ENCODE peak calls at places on chromosomes 3 and 15, in six cellular contexts. One of them, this sample, is unnamed. For H3K4me1, the result is how much of the 10 kb centered on the place peaks cover.

GRCh38 chr3:152474585-152474984 is 205.9 kb downstream of the MBNL1 start:
- DNase-seq in adipocyte: peak
- DNase-seq in breast epithelium: no peak
- DNase-seq in aorta: no peak
- DNase-seq in A673: peak
- DNase-seq in right cardiac atrium: no peak
- DNase-seq in this sample: no peak

GRCh38 chr3:137845161-137845560 is 81.0 kb downstream of the SOX14 start:
- DNase-seq in aorta: no peak
- DNase-seq in right cardiac atrium: no peak
- DNase-seq in adipocyte: no peak
- DNase-seq in breast epithelium: no peak
- DNase-seq in A673: no peak
- DNase-seq in this sample: no peak

GRCh38 chr3:8505621-8506020 is 4.0 kb downstream of the LMCD1 start:
- DNase-seq in breast epithelium: no peak
- DNase-seq in aorta: no peak
- DNase-seq in right cardiac atrium: peak
- DNase-seq in adipocyte: no peak
- DNase-seq in A673: no peak
- DNase-seq in this sample: no peak

GRCh38 chr3:193446975-193447602 is 68.5 kb upstream of the ATP13A5 start:
- DNase-seq in A673: no peak
- DNase-seq in adipocyte: no peak
- DNase-seq in aorta: no peak
- DNase-seq in right cardiac atrium: no peak
- DNase-seq in breast epithelium: no peak
- DNase-seq in this sample: no peak

GRCh38 chr3:17039579-17039978 is 154.8 kb downstream of the PLCL2 start:
- DNase-seq in adipocyte: peak
- DNase-seq in aorta: no peak
- DNase-seq in breast epithelium: no peak
- DNase-seq in A673: peak
- DNase-seq in right cardiac atrium: no peak
- DNase-seq in this sample: no peak

GRCh38 chr15:84387086-84387485 is 151.5 kb downstream of the GOLGA6L4 start:
- DNase-seq in adipocyte: no peak
- DNase-seq in breast epithelium: no peak
- DNase-seq in aorta: no peak
- DNase-seq in right cardiac atrium: peak
- DNase-seq in A673: no peak
- DNase-seq in this sample: peak

GRCh38 chr3:183579967-183580720 is 24.6 kb upstream of the KLHL6 start:
- DNase-seq in adipocyte: peak
- DNase-seq in right cardiac atrium: peak
- DNase-seq in aorta: no peak
- DNase-seq in A673: no peak
- DNase-seq in breast epithelium: no peak
- DNase-seq in this sample: peak

GRCh38 chr3:143101792-143102381 is 17.7 kb upstream of the CHST2 start:
- DNase-seq in breast epithelium: no peak
- DNase-seq in aorta: no peak
- DNase-seq in right cardiac atrium: no peak
- DNase-seq in adipocyte: no peak
- DNase-seq in A673: no peak
- DNase-seq in this sample: no peak

GRCh38 chr15:46708226-46708625 is 1009.1 kb upstream of the SEMA6D start:
- DNase-seq in adipocyte: no peak
- DNase-seq in A673: no peak
- DNase-seq in right cardiac atrium: no peak
- DNase-seq in breast epithelium: no peak
- DNase-seq in aorta: no peak
- DNase-seq in this sample: no peak

GRCh38 chr3:120200836-120201235 is 84.2 kb downstream of the GPR156 start:
- DNase-seq in A673: no peak
- DNase-seq in adipocyte: no peak
- DNase-seq in breast epithelium: no peak
- DNase-seq in aorta: no peak
- DNase-seq in right cardiac atrium: no peak
- DNase-seq in this sample: no peak

DNA sequence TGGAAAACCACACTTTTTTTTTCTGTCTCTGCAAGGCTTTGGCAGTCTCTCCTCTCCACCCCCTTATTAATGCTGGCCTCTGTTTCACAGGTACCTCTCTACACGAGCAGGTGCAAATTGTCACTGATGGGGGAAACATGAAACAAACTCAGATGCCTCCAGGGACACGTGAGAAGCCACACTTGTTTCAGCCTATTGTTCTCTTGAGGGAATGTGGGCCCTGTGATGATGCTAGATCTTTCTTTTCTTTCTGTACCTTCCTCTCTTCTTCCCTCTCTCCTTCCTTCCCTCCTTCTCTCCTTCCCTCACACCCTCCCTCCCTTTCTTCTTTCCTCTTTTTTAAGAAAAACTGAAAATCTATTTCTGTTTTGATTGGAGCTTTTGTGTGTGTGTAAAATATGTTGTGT is 5.7 kb upstream of the BLM start:
- DNase-seq in right cardiac atrium: no peak
- DNase-seq in adipocyte: no peak
- DNase-seq in aorta: no peak
- DNase-seq in A673: no peak
- DNase-seq in breast epithelium: no peak
- DNase-seq in this sample: no peak
- H3K4me1 ChIP-seq in right cardiac atrium: under half
- H3K4me1 ChIP-seq in adipocyte: under half
- H3K4me1 ChIP-seq in aorta: under half
- H3K4me1 ChIP-seq in A673: under half
- H3K4me1 ChIP-seq in breast epithelium: under half
- H3K4me1 ChIP-seq in this sample: under half

GRCh38 chr15:56927816-56928215 is 9.4 kb downstream of the TCF12 start:
- DNase-seq in breast epithelium: no peak
- DNase-seq in adipocyte: no peak
- DNase-seq in right cardiac atrium: no peak
- DNase-seq in A673: no peak
- DNase-seq in aorta: no peak
- DNase-seq in this sample: no peak
- H3K4me1 ChIP-seq in breast epithelium: under half
- H3K4me1 ChIP-seq in adipocyte: under half
- H3K4me1 ChIP-seq in right cardiac atrium: under half
- H3K4me1 ChIP-seq in A673: half or more
- H3K4me1 ChIP-seq in aorta: under half
- H3K4me1 ChIP-seq in this sample: half or more

DNA sequence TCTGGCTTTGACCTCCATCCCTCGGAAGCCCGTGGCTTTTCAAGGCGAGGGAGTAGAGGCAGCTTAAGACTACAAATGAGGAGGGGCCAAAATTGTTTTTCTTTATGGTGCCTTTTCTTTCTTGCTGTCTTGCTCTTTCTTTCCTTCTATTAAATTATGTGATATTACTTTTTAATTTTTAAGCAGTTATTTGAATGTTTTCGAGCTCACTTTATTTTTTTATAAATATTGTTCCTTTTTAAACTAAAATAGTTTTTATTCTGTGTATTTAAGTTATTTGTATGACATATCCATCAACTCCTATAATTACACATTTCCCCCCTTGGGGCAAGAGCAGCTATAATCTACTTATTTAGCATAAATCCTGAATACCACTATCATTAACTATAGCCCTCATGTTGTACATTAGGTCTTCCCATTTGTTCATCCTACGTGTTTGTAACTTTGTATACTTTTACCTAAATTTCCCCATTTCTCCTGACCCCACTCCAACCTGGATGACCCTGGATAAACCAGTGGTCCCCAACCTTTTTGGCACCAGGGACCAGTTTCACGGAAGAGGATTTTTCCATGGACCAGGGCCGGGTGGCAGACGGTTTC is 622 bp upstream of the PLSCR1 start:
- DNase-seq in aorta: no peak
- DNase-seq in breast epithelium: no peak
- DNase-seq in right cardiac atrium: no peak
- DNase-seq in adipocyte: no peak
- DNase-seq in A673: no peak
- DNase-seq in this sample: no peak
- H3K4me1 ChIP-seq in aorta: under half
- H3K4me1 ChIP-seq in breast epithelium: under half
- H3K4me1 ChIP-seq in right cardiac atrium: under half
- H3K4me1 ChIP-seq in adipocyte: under half
- H3K4me1 ChIP-seq in A673: under half
- H3K4me1 ChIP-seq in this sample: under half

DNA sequence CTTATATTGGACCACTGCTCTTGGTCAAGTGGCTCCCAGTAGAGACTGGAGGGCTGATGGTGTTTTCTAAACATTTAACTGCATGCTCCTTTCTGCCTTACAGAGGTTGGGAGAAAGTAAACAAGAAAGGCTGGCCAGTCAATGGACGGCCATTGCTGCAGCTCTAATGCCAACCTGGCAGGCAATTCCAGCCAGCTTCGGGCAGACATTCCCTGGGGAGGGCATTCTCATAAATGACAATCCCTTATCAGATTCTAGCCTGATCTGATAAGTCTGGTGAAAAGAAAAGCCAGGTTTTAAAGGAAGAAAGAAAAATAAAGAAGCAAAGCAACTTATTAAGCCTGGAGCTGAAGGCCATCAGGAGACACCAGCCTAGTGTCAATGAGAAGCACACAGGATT is 60.7 kb downstream of the FRMD4B start:
- DNase-seq in breast epithelium: no peak
- DNase-seq in right cardiac atrium: no peak
- DNase-seq in adipocyte: no peak
- DNase-seq in A673: no peak
- DNase-seq in aorta: no peak
- DNase-seq in this sample: no peak
- H3K4me1 ChIP-seq in breast epithelium: under half
- H3K4me1 ChIP-seq in right cardiac atrium: under half
- H3K4me1 ChIP-seq in adipocyte: under half
- H3K4me1 ChIP-seq in A673: under half
- H3K4me1 ChIP-seq in aorta: under half
- H3K4me1 ChIP-seq in this sample: under half

DNA sequence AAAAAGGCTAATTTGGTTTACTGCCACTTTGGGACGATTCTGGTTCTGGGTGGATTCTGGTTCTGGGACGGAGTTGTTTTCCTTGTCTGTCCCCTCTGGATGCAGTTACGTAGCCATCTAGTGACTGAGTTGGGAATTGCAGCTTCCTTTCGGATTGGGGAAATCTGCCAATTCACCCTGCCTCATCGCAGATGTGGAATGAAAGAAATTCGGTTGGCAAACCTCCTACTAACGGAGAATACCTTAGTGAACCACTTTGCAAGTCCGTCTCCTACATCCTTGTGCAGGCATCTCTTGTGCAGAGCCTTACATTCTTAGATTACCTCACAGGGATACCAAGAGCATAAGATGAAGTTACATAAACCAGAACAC is 31.5 kb upstream of the AP4E1 start:
- DNase-seq in adipocyte: peak
- DNase-seq in right cardiac atrium: peak
- DNase-seq in A673: peak
- DNase-seq in aorta: no peak
- DNase-seq in breast epithelium: peak
- DNase-seq in this sample: peak
- H3K4me1 ChIP-seq in adipocyte: under half
- H3K4me1 ChIP-seq in right cardiac atrium: under half
- H3K4me1 ChIP-seq in A673: under half
- H3K4me1 ChIP-seq in aorta: under half
- H3K4me1 ChIP-seq in breast epithelium: under half
- H3K4me1 ChIP-seq in this sample: half or more

DNA sequence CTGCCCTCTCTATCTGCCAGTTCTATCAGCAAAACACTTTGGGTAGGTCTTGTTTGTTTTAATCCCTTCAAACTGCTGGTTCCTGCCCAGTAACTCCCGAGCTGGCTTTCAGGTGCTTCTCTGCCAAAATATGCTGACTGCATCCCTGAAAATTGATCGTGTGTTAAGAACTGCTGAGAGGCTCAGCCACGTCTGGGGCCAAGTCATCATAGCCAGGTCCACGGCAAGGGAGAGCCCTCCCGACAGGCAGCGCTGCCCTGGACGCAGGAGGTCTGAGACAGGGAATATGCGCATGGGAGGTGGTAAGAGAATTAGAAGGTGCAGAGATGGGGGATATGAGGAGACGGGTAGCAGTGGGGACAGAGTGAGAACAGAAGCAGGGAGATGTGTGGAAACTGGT is 179.7 kb upstream of the TOPAZ1 start:
- DNase-seq in adipocyte: no peak
- DNase-seq in breast epithelium: no peak
- DNase-seq in right cardiac atrium: no peak
- DNase-seq in aorta: no peak
- DNase-seq in A673: no peak
- DNase-seq in this sample: no peak
- H3K4me1 ChIP-seq in adipocyte: under half
- H3K4me1 ChIP-seq in breast epithelium: under half
- H3K4me1 ChIP-seq in right cardiac atrium: under half
- H3K4me1 ChIP-seq in aorta: under half
- H3K4me1 ChIP-seq in A673: under half
- H3K4me1 ChIP-seq in this sample: under half

GRCh38 chr15:98777426-98777825 is 129.1 kb downstream of the IGF1R start:
- DNase-seq in aorta: no peak
- DNase-seq in adipocyte: no peak
- DNase-seq in right cardiac atrium: no peak
- DNase-seq in breast epithelium: no peak
- DNase-seq in A673: no peak
- DNase-seq in this sample: no peak
- H3K4me1 ChIP-seq in aorta: under half
- H3K4me1 ChIP-seq in adipocyte: under half
- H3K4me1 ChIP-seq in right cardiac atrium: under half
- H3K4me1 ChIP-seq in breast epithelium: under half
- H3K4me1 ChIP-seq in A673: under half
- H3K4me1 ChIP-seq in this sample: under half

DNA sequence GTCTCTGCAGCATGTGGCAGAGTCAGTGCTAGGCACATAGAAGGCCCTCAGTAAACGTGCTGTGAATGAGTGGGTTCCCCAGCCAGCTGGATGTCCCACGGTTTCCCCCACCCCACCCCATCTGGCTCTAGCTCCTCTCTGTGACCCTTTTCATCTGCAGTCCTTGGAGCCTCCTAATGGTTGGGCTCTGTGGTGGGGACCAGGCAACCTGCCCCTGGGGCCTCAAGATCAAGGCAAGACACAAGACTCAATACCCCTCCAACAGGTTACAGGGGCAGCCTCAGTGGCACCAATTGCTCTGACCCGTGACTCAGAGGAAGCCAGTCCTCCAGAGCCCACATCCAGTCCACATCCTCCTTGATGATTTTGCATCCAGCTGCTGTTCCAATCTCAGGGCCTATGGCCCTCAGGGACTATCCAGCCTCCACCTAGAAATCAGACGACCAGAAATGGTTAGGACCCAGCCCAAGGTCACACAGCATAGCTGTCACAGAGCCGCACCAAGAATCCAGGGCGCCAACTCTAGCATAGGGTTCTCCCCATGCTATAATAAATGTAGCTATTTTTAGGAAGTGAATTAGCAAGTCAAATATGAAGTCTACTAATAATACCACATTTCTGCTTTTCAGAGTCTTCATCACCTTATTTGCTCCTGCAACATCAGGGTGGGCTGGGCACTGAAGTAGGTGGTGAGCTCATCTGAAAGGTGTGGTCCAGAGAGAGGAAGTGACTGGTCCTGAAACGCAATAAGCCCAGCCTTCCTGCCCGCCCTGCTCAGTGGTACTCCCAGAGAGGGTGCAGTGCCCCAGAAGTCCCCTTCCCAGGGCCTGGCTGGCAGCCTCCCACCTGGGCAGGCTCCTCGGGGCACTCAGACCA is 17.4 kb upstream of the CYP11A1 start:
- DNase-seq in A673: no peak
- DNase-seq in right cardiac atrium: peak
- DNase-seq in adipocyte: no peak
- DNase-seq in aorta: no peak
- DNase-seq in breast epithelium: no peak
- DNase-seq in this sample: peak
- H3K4me1 ChIP-seq in A673: under half
- H3K4me1 ChIP-seq in right cardiac atrium: under half
- H3K4me1 ChIP-seq in adipocyte: under half
- H3K4me1 ChIP-seq in aorta: under half
- H3K4me1 ChIP-seq in breast epithelium: under half
- H3K4me1 ChIP-seq in this sample: under half